ENCODE peak calls at places on chromosomes 1 and 21, in seven cellular contexts. F is PC-3, Y is lower lobe of right lung, C is MM.1S, T is transverse colon, P is SJSA1, L is psoas muscle. M is an unnamed sample. For H3K27me3 and H3K4me1, the result is how much of the 10 kb centered on the place peaks cover.

GRCh38 chr1:21594935-21595897 is 73.9 kb downstream of the RAP1GAP start:
- DNase-seq in L (peak), P (peak), C (peak), T (peak), F (peak), Y (peak), M (peak)

GRCh38 chr21:24093032-24093431 is 1514.2 kb downstream of the MRPL39 start:
- DNase-seq in F (no peak), P (no peak), Y (no peak), C (no peak), T (no peak), L (no peak), M (no peak)

GRCh38 chr1:42259739-42260064 is 75.3 kb downstream of the FOXJ3 start:
- DNase-seq in C (no peak), P (no peak), L (no peak), T (no peak), Y (no peak), F (peak), M (peak)

GRCh38 chr21:41168391-41169257 is 664 bp downstream of the BACE2 start:
- DNase-seq in C (peak), T (peak), P (no peak), L (peak), F (peak), Y (peak), M (no peak)

GRCh38 chr1:116334015-116334547 is 39.0 kb upstream of the ATP1A1 start:
- DNase-seq in Y (peak), T (peak), P (no peak), C (no peak), L (no peak), F (peak), M (no peak)

GRCh38 chr1:15352122-15352957 is 57.3 kb upstream of the EFHD2 start:
- DNase-seq in C (no peak), P (peak), Y (no peak), F (peak), L (no peak), T (peak), M (peak)

GRCh38 chr21:42315296-42315891 is at the start of gene TFF3:
- DNase-seq in P (peak), T (peak), C (no peak), L (no peak), F (peak), Y (no peak), M (peak)

GRCh38 chr21:33685613-33686197 is 43.4 kb downstream of the ITSN1 start:
- DNase-seq in T (no peak), F (peak), C (peak), Y (no peak), L (no peak), P (peak), M (no peak)

GRCh38 chr1:53539226-53539625 is 80.0 kb downstream of the DMRTB1 start:
- DNase-seq in Y (no peak), L (no peak), C (no peak), P (no peak), F (no peak), T (no peak), M (no peak)

GRCh38 chr1:41314781-41315481 is 46.3 kb upstream of the FOXO6 start:
- DNase-seq in Y (no peak), C (no peak), P (no peak), F (no peak), T (no peak), L (no peak), M (no peak)

GRCh38 chr1:77940921-77941570 is 37.8 kb downstream of the FUBP1 start:
- DNase-seq in F (no peak), P (no peak), L (no peak), T (no peak), Y (no peak), C (no peak), M (no peak)

GRCh38 chr1:147580200-147580557 is 38.9 kb downstream of the BCL9 start:
- DNase-seq in T (no peak), Y (no peak), F (peak), C (no peak), L (no peak), P (no peak), M (no peak)

GRCh38 chr21:38773108-38774061 is 32.3 kb upstream of the ETS2 start:
- DNase-seq in C (no peak), L (peak), Y (no peak), P (peak), F (peak), T (no peak), M (no peak)

GRCh38 chr1:233635765-233636502 is 22.0 kb downstream of the KCNK1 start:
- DNase-seq in L (no peak), C (no peak), T (no peak), P (no peak), Y (no peak), F (peak), M (no peak)

GRCh38 chr1:109156916-109157385 is 43.0 kb downstream of the ELAPOR1 start:
- DNase-seq in F (no peak), Y (no peak), C (no peak), P (no peak), L (no peak), T (peak), M (no peak)

GRCh38 chr1:159868766-159869165 is 6.3 kb upstream of the VSIG8 start:
- DNase-seq in T (no peak), L (no peak), F (no peak), C (peak), Y (no peak), P (no peak), M (no peak)

GRCh38 chr1:164602480-164603093 is 43.6 kb downstream of the PBX1 start:
- DNase-seq in T (peak), F (peak), P (no peak), L (peak), Y (peak), C (peak), M (peak)

GRCh38 chr21:35254006-35254751 is 205.1 kb upstream of the RUNX1 start:
- DNase-seq in F (peak), Y (no peak), C (no peak), T (peak), L (no peak), P (no peak), M (no peak)

GRCh38 chr1:85321237-85321964 is 45.0 kb upstream of the BCL10 start:
- DNase-seq in C (no peak), T (no peak), F (peak), Y (no peak), P (peak), L (no peak), M (peak)

GRCh38 chr1:60449876-60450275 is 376.3 kb upstream of the C1orf87 start:
- DNase-seq in Y (no peak), F (no peak), T (peak), L (no peak), P (no peak), C (no peak), M (no peak)

GRCh38 chr1:2025491-2025981 is 6.4 kb downstream of the GABRD start:
- DNase-seq in P (no peak), Y (no peak), L (peak), F (no peak), T (peak), C (no peak), M (peak)

GRCh38 chr1:237199026-237199425 is 157.0 kb downstream of the RYR2 start:
- DNase-seq in T (no peak), C (no peak), Y (no peak), L (no peak), F (no peak), P (no peak), M (no peak)

GRCh38 chr1:210089848-210090247 is 142.7 kb upstream of the SERTAD4 start:
- DNase-seq in L (no peak), P (no peak), F (peak), T (no peak), C (peak), Y (no peak), M (peak)

GRCh38 chr1:64948905-64949833 is 17.2 kb downstream of the JAK1 start:
- DNase-seq in L (no peak), Y (no peak), P (no peak), T (no peak), F (peak), C (no peak), M (no peak)

GRCh38 chr21:33686386-33686785 is 44.1 kb downstream of the ITSN1 start:
- DNase-seq in T (no peak), C (peak), L (no peak), F (no peak), Y (no peak), P (no peak), M (no peak)

GRCh38 chr1:156608981-156609380 is 7.7 kb upstream of the GPATCH4 start:
- DNase-seq in C (peak), F (peak), P (no peak), T (peak), Y (no peak), L (no peak), M (peak)

GRCh38 chr1:32761253-32761877 is 55.8 kb downstream of the YARS1 start:
- DNase-seq in F (peak), L (peak), P (no peak), T (peak), C (no peak), Y (peak), M (no peak)

GRCh38 chr1:181089017-181089776 is 697 bp downstream of the IER5 start:
- DNase-seq in Y (peak), T (peak), F (no peak), C (peak), P (no peak), L (peak), M (no peak)

GRCh38 chr1:156493154-156493631 is 7.4 kb downstream of the MEF2D start:
- DNase-seq in L (no peak), P (no peak), Y (no peak), C (peak), F (no peak), T (peak), M (no peak)

GRCh38 chr1:28196330-28196729 is 19.8 kb upstream of the PTAFR start:
- DNase-seq in T (no peak), L (no peak), Y (peak), P (no peak), C (no peak), F (no peak), M (no peak)

GRCh38 chr21:40404319-40404906 is 442.5 kb downstream of the DSCAM start:
- DNase-seq in F (no peak), T (no peak), Y (no peak), L (no peak), C (no peak), P (no peak), M (no peak)

GRCh38 chr1:74235153-74235552 is at the start of gene TNNI3K:
- DNase-seq in C (no peak), T (no peak), F (no peak), Y (no peak), P (no peak), L (no peak), M (no peak)

GRCh38 chr1:74237787-74238186 is 2.6 kb downstream of the TNNI3K start:
- DNase-seq in Y (no peak), C (no peak), F (no peak), L (no peak), P (no peak), T (no peak), M (no peak)

GRCh38 chr1:74237035-74237434 is 1.8 kb downstream of the TNNI3K start:
- DNase-seq in Y (no peak), F (no peak), L (no peak), T (no peak), C (no peak), P (no peak), M (no peak)

GRCh38 chr1:74236440-74236839 is 1.3 kb downstream of the TNNI3K start:
- DNase-seq in L (no peak), C (no peak), P (no peak), Y (no peak), T (no peak), F (no peak), M (no peak)
- H3K4me3 ChIP-seq in L (no peak), C (no peak), P (no peak), Y (no peak), T (no peak), F (no peak), M (no peak)

DNA sequence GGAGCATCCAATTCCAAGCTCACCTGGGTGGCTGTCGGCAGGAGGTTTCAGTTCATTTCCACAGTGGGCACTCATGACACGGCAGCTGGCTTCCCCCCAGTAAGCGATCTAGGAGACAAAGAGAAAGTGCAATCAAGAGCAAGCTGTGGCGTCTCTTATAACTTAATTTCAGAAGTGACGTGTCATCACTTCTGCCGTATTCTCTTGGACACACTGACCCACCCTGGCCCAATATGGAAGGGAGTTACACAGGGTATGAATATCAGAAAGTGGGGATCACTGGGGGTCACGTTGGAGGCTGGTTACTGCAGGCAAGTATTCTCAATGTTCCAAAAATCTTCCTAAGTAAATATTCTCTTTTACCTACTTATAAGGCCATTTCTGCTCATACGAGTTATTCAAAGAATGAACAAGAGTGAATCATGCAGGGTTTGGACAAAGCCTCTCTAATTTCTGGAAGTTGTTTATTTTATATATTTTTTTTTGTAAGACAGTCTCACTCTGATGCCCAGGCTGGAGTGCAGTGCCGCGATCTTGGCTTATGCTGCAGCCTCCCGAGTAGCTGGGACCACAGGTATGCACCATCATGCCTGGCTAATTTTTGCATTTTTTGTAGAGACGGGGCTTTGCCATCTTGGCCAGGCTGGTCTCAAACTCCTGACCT is 46.5 kb upstream of the GREM2 start:
- DNase-seq in T (no peak), L (no peak), Y (no peak), C (no peak), F (peak), P (no peak), M (no peak)
- H3K27me3 ChIP-seq in T (under half), L (under half), Y (under half), C (under half), F (half or more), P (under half), M (under half)

GRCh38 chr1:230103341-230104173 is 36.5 kb downstream of the GALNT2 start:
- DNase-seq in L (no peak), F (peak), P (no peak), T (no peak), Y (no peak), C (peak), M (peak)
- H3K4me1 ChIP-seq in L (half or more), F (half or more), P (half or more), T (under half), Y (half or more), C (half or more), M (under half)

DNA sequence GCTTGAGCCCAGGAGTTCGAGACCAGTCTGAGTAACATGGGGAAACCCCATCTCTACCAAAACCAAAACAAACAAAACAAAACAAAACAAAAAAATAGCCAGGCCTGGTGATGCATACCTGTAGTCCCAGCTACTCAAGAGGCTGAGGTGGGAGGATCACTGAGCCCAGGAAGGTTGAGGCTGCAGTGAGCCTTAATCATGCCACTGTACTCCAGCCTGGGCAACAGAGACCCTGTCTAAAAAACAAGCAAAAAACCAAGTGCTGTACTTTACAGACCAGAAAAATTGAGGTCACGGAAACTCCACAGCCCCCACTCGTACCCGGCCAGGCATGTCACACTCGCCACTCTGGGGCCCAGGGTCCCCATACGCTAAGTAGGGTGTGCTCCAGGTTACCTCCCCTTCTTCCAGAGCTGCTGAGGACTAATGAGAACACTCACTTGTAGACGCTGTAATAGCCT is 22.9 kb downstream of the ATP2B4 start:
- DNase-seq in Y (no peak), P (no peak), L (no peak), F (no peak), C (no peak), T (no peak), M (no peak)
- H3K4me3 ChIP-seq in Y (no peak), P (no peak), L (no peak), F (no peak), C (peak), T (no peak), M (no peak)

GRCh38 chr1:205568135-205568468 is 63.6 kb downstream of the CDK18 start:
- DNase-seq in Y (no peak), C (no peak), P (no peak), F (no peak), T (peak), L (no peak), M (no peak)
- H3K27me3 ChIP-seq in Y (under half), C (half or more), P (half or more), F (under half), T (under half), L (under half), M (under half)